ENCODE peak calls at places on chromosomes 13 and 19, in five cellular contexts. Y is SK-N-SH, X is HepG2, Z is HL-60, R is K562. F is an unnamed sample.
A peak's percentile ranks its signal among the peaks of the same experiment; 100 is the strongest.

GRCh38 chr13:79534596-79534995 is 53.6 kb downstream of the NDFIP2 start:
- DNase-seq in Y (no peak), X (no peak), Z (no peak), R (no peak), F (no peak)

GRCh38 chr19:33039815-33040214 is 24.9 kb downstream of the RHPN2 start:
- DNase-seq in Y (no peak), X (no peak), Z (no peak), R (no peak), F (no peak)

GRCh38 chr13:109274188-109274821 is 512.1 kb downstream of the IRS2 start:
- DNase-seq in Y (no peak), X (no peak), Z (no peak), R (no peak), F (no peak)

GRCh38 chr13:34578917-34579316 is 363.2 kb upstream of the NBEA start:
- DNase-seq in Y (no peak), X (no peak), Z (no peak), R (no peak), F (no peak)

GRCh38 chr19:38072776-38073411 is 151.1 kb downstream of the DPF1 start:
- DNase-seq in Y (no peak), X (no peak), Z (no peak), R (no peak), F (no peak)

GRCh38 chr19:40611096-40611495 is 9.9 kb downstream of the LTBP4 start:
- DNase-seq in Y (no peak), X (no peak), Z (no peak), R (no peak), F (no peak)

GRCh38 chr13:34507630-34508029 is 434.4 kb upstream of the NBEA start:
- DNase-seq in Y (no peak), X (no peak), Z (no peak), R (no peak), F (no peak)

GRCh38 chr13:75129331-75129730 is 352.6 kb downstream of the TBC1D4 start:
- DNase-seq in Y (no peak), X (no peak), Z (no peak), R (no peak), F (no peak)

GRCh38 chr19:17985037-17985818 is 18.3 kb downstream of the KCNN1 start:
- DNase-seq in Y (no peak), X (no peak), Z (no peak), R (peak; percentile 79), F (no peak)

GRCh38 chr13:113350938-113351335 is 13.0 kb downstream of the GRTP1 start:
- DNase-seq in Y (no peak), X (no peak), Z (no peak), R (no peak), F (no peak)

GRCh38 chr19:5987077-5987818 is 9.3 kb upstream of the RANBP3 start:
- DNase-seq in Y (peak; percentile 79), X (peak; percentile 90), Z (peak; percentile 71), R (peak; percentile 87), F (peak; percentile 19)

GRCh38 chr13:106182404-106182803 is 353.1 kb downstream of the EFNB2 start:
- DNase-seq in Y (no peak), X (no peak), Z (peak; percentile 64), R (no peak), F (no peak)

GRCh38 chr19:51503891-51504290 is 2.3 kb upstream of the SIGLEC12 start:
- DNase-seq in Y (no peak), X (no peak), Z (peak; percentile 40), R (no peak), F (no peak)

GRCh38 chr13:51643882-51644281 is 59.6 kb downstream of the WDFY2 start:
- DNase-seq in Y (no peak), X (peak; percentile 63), Z (no peak), R (no peak), F (no peak)

GRCh38 chr13:24632382-24633121 is 47.7 kb upstream of the ATP12A start:
- DNase-seq in Y (no peak), X (no peak), Z (no peak), R (no peak), F (no peak)

GRCh38 chr19:13241321-13242104 is 91.3 kb downstream of the IER2 start:
- DNase-seq in Y (no peak), X (no peak), Z (no peak), R (no peak), F (no peak)

GRCh38 chr19:13243971-13244370 is 93.8 kb downstream of the IER2 start:
- DNase-seq in Y (no peak), X (no peak), Z (no peak), R (no peak), F (no peak)

GRCh38 chr19:13238891-13239534 is 88.8 kb downstream of the IER2 start:
- DNase-seq in Y (peak; percentile 15), X (no peak), Z (no peak), R (no peak), F (no peak)

GRCh38 chr19:13240312-13241022 is 90.3 kb downstream of the IER2 start:
- DNase-seq in Y (no peak), X (no peak), Z (no peak), R (no peak), F (no peak)

DNA sequence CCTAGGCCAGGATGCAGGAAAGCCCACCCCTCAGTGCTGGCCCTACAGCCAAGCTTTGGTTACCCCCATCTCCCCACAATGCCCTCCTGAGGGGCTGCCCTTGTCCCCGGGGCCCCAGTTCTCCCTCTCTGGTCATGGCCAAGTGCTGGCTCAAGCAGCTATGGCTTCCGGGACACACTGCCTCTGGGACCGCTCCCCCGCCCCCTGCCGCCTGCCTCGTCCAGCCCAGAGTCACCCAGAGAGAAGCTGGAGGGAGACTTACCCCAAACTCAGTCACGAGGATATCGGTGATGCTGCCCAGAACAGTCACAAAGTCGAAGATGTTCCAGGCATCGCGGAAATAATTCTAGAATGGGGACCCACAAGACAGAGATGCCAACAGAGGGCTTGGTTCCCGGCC is 94.7 kb downstream of the IER2 start:
- DNase-seq in Y (no peak), X (no peak), Z (no peak), R (no peak), F (no peak)
- TF ChIP-seq GABPA in Y (no peak), X (no peak), Z (no peak), R (no peak), F (no peak)

GRCh38 chr19:8457209-8457608 is 12.4 kb downstream of the HNRNPM start:
- DNase-seq in Y (no peak), X (no peak), Z (no peak), R (no peak), F (no peak)
- TF ChIP-seq CTCF in Y (peak; percentile 7), X (no peak), Z (no peak), R (no peak), F (no peak)

GRCh38 chr13:26784704-26785639 is 24.4 kb upstream of the GPR12 start:
- DNase-seq in Y (no peak), X (no peak), Z (peak; percentile 73), R (no peak), F (no peak)
- TF ChIP-seq GABPA in Y (no peak), X (no peak), Z (no peak), R (no peak), F (no peak)

DNA sequence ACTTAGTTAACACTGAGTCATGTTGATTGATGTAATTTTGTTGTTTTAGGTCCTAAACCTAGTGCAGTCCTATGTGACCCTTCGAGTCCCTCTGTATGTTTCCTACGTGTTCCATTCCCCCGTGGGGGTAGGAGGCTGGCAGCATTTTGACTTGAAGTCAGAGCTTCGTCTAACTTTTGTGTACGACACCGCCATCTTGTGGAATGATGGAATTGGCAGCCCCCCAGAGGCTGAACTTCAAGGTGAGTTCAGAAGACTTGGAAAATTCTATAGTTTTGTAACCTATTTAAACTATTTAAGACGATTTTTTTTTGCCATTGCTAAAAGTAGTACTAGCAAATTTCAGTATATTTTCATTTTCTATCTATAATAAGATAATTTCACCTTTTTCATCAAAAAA is 117.9 kb downstream of the STOML3 start:
- DNase-seq in Y (peak; percentile 41), X (peak; percentile 35), Z (peak; percentile 43), R (peak; percentile 57), F (no peak)
- TF ChIP-seq CTCF in Y (peak; percentile 67), X (peak; percentile 61), Z (peak; percentile 22), R (peak; percentile 66), F (peak; percentile 65)

GRCh38 chr19:56507446-56508281 is at the start of gene ZNF471:
- DNase-seq in Y (peak; percentile 98), X (no peak), Z (peak; percentile 98), R (no peak), F (no peak)

GRCh38 chr19:56504581-56504980 is 3.1 kb upstream of the ZNF471 start:
- DNase-seq in Y (no peak), X (no peak), Z (no peak), R (no peak), F (no peak)

GRCh38 chr19:56508282-56508778 is 675 bp downstream of the ZNF471 start:
- DNase-seq in Y (no peak), X (no peak), Z (no peak), R (no peak), F (no peak)
- TF ChIP-seq GABPA in Y (no peak), X (no peak), Z (no peak), R (no peak), F (no peak)

GRCh38 chr13:95745752-95746151 is 68.8 kb downstream of the DNAJC3 start:
- DNase-seq in Y (no peak), X (no peak), Z (no peak), R (peak; percentile 11), F (no peak)
- TF ChIP-seq CTCF in Y (peak; percentile 13), X (no peak), Z (no peak), R (peak; percentile 24), F (no peak)

DNA sequence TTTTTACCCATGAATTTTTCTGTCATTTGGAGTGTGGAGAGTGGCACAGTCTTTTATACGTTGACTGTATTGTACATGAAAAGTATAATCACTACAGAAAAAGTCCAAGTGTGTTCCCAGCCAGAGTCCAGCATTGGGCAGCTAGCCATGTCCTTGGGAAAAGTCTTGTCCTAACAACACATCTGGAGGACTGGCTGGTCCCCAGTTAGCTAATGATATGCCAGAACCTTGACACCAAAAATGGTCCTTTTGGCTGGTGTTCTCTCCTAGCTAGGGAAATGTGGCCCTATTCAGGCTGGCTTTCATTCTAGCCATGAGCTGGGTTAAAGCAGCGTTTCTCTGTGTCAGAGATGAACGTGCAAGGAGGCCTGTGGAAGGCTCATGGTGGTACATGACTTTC is 98.9 kb downstream of the ESD start:
- DNase-seq in Y (no peak), X (no peak), Z (no peak), R (no peak), F (no peak)
- TF ChIP-seq GABPA in Y (no peak), X (no peak), Z (no peak), R (no peak), F (no peak)

GRCh38 chr13:49310251-49310650 is 62.5 kb downstream of the CDADC1 start:
- DNase-seq in Y (no peak), X (no peak), Z (no peak), R (no peak), F (no peak)

GRCh38 chr13:49307365-49307764 is 59.6 kb downstream of the CDADC1 start:
- DNase-seq in Y (no peak), X (no peak), Z (no peak), R (no peak), F (no peak)

GRCh38 chr13:49305824-49306425 is 58.2 kb downstream of the CDADC1 start:
- DNase-seq in Y (no peak), X (no peak), Z (no peak), R (no peak), F (no peak)

GRCh38 chr13:49308977-49309408 is 61.3 kb downstream of the CDADC1 start:
- DNase-seq in Y (no peak), X (no peak), Z (no peak), R (no peak), F (no peak)

GRCh38 chr13:49308104-49308875 is 60.6 kb downstream of the CDADC1 start:
- DNase-seq in Y (no peak), X (peak; percentile 63), Z (no peak), R (no peak), F (no peak)
- TF ChIP-seq CTCF in Y (no peak), X (no peak), Z (no peak), R (no peak), F (no peak)